ENCODE peak calls at places on chromosomes 1 and 21, in four cellular contexts. T, R, X and E are unnamed samples.

GRCh38 chr1:63264161-63264560 is 58.2 kb upstream of the FOXD3 start:
- DNase-seq in X (no peak), R (no peak), T (no peak), E (no peak)

GRCh38 chr1:2982615-2983318 is 38.5 kb upstream of the ACTRT2 start:
- DNase-seq in R (no peak), X (no peak), T (no peak), E (no peak)

GRCh38 chr1:14894811-14895524 is 258.6 kb upstream of the TMEM51 start:
- DNase-seq in X (no peak), T (no peak), R (no peak), E (no peak)

GRCh38 chr1:65235867-65236805 is 73.2 kb upstream of the DNAJC6 start:
- DNase-seq in T (peak; percentile 74), R (peak; percentile 57), X (peak; percentile 47), E (no peak)

GRCh38 chr1:64553285-64553684 is 83.4 kb downstream of the CACHD1 start:
- DNase-seq in X (no peak), T (no peak), R (peak; percentile 27), E (no peak)

GRCh38 chr1:13469343-13469742 is 44.5 kb downstream of the LRRC38 start:
- DNase-seq in T (peak; percentile 49), R (peak; percentile 14), X (peak; percentile 2), E (no peak)

GRCh38 chr1:201461783-201462441 is 7.1 kb downstream of the PHLDA3 start:
- DNase-seq in T (no peak), R (peak; percentile 99), X (peak; percentile 98), E (no peak)

GRCh38 chr1:232377494-232377770 is 252.5 kb downstream of the SIPA1L2 start:
- DNase-seq in R (peak; percentile 71), X (peak; percentile 60), T (no peak), E (no peak)

GRCh38 chr1:3068400-3069361 is at the start of gene PRDM16:
- DNase-seq in X (peak; percentile 68), T (no peak), R (peak; percentile 73), E (no peak)

GRCh38 chr1:67892451-67893125 is 59.3 kb upstream of the GNG12 start:
- DNase-seq in R (no peak), T (no peak), X (peak; percentile 64), E (no peak)

GRCh38 chr1:151924691-151925587 is 15.6 kb upstream of the THEM4 start:
- DNase-seq in X (no peak), R (peak; percentile 27), T (no peak), E (no peak)

GRCh38 chr21:43810505-43811261 is 21.3 kb downstream of the RRP1 start:
- DNase-seq in T (peak; percentile 77), R (peak; percentile 40), X (peak; percentile 62), E (peak; percentile 78)

GRCh38 chr1:205351984-205352713 is 4.6 kb downstream of the KLHDC8A start:
- DNase-seq in X (peak; percentile 41), T (no peak), R (peak; percentile 59), E (no peak)

GRCh38 chr1:41795205-41795762 is 123.4 kb downstream of the HIVEP3 start:
- DNase-seq in R (peak; percentile 62), X (peak; percentile 64), T (no peak), E (no peak)

GRCh38 chr1:182392045-182393028 is 747 bp upstream of the GLUL start:
- DNase-seq in R (no peak), X (peak; percentile 48), T (no peak), E (no peak)

GRCh38 chr1:221327954-221328353 is 413.9 kb downstream of the DUSP10 start:
- DNase-seq in T (peak; percentile 36), R (no peak), X (no peak), E (no peak)

GRCh38 chr1:7930547-7931445 is 9.8 kb downstream of the TNFRSF9 start:
- DNase-seq in X (no peak), T (no peak), R (no peak), E (no peak)

GRCh38 chr1:228835456-228835855 is 100.2 kb downstream of the RHOU start:
- DNase-seq in T (no peak), R (no peak), X (no peak), E (no peak)

GRCh38 chr1:11648732-11649158 is 5.5 kb downstream of the FBXO2 start:
- DNase-seq in T (peak; percentile 13), X (no peak), R (peak; percentile 22), E (no peak)

GRCh38 chr1:91036894-91037829 is 15.3 kb upstream of the ZNF644 start:
- DNase-seq in R (no peak), X (peak; percentile 12), T (no peak), E (no peak)

GRCh38 chr1:43207229-43207853 is 35.2 kb downstream of the CFAP57 start:
- DNase-seq in T (no peak), R (no peak), X (no peak), E (no peak)

GRCh38 chr1:171142451-171143121 is 42.5 kb upstream of the FMO2 start:
- DNase-seq in X (peak; percentile 93), R (no peak), T (no peak), E (no peak)

GRCh38 chr21:39184050-39184980 is 1.1 kb upstream of the PSMG1 start:
- DNase-seq in R (peak; percentile 23), X (no peak), T (peak; percentile 9), E (no peak)

GRCh38 chr21:45580576-45581321 is 38.5 kb upstream of the SLC19A1 start:
- DNase-seq in X (no peak), R (no peak), T (no peak), E (no peak)

GRCh38 chr1:151945725-151946365 is 36.5 kb upstream of the THEM4 start:
- DNase-seq in R (peak; percentile 97), X (peak; percentile 98), T (peak; percentile 24), E (peak; percentile 31)

GRCh38 chr1:3002349-3003038 is 18.8 kb upstream of the ACTRT2 start:
- DNase-seq in X (no peak), T (no peak), R (no peak), E (no peak)

GRCh38 chr1:245875581-245876263 is 631.4 kb downstream of the SMYD3 start:
- DNase-seq in X (peak; percentile 44), R (no peak), T (no peak), E (no peak)

GRCh38 chr1:65431111-65431705 is 10.7 kb downstream of the LEPR start:
- DNase-seq in X (peak; percentile 76), R (no peak), T (peak; percentile 45), E (no peak)

GRCh38 chr1:54227091-54227602 is 27.2 kb downstream of the MRPL37 start:
- DNase-seq in T (no peak), R (no peak), X (no peak), E (no peak)